ENCODE peak calls at places on chromosomes 5 and 9, in seven cellular contexts. Q is GM20000; G is transverse colon; F is activated CD8-positive, alpha-beta T cell treated with anti-CD3 and anti-CD28 coated beads for 36 hours; V is mesothelial cell of epicardium; W is cardiac muscle cell; M is RWPE1. N is an unnamed sample.

GRCh38 chr5:66306105-66306843 is 162.2 kb downstream of the SREK1 start:
- DNase-seq in V (peak; percentile 54), Q (peak; percentile 68), W (peak; percentile 82), F (peak; percentile 43), G (peak; percentile 34), M (peak; percentile 86), N (peak; percentile 69)

GRCh38 chr9:88741335-88741734 is 206.4 kb downstream of the NXNL2 start:
- DNase-seq in W (no peak), Q (peak; percentile 14), M (peak; percentile 38), V (no peak), G (no peak), F (peak; percentile 27), N (no peak)

GRCh38 chr5:65262094-65262493 is 219.6 kb downstream of the ADAMTS6 start:
- DNase-seq in M (no peak), W (peak; percentile 57), F (peak; percentile 3), V (peak; percentile 40), G (no peak), Q (no peak), N (no peak)

GRCh38 chr5:151663617-151664322 is 22.9 kb downstream of the SPARC start:
- DNase-seq in Q (no peak), F (no peak), V (no peak), W (no peak), M (no peak), G (no peak), N (no peak)

GRCh38 chr5:178329331-178329730 is 96.7 kb upstream of the PHYKPL start:
- DNase-seq in G (no peak), Q (no peak), M (no peak), V (no peak), W (no peak), F (no peak), N (no peak)

GRCh38 chr9:88737031-88737430 is 202.1 kb downstream of the NXNL2 start:
- DNase-seq in Q (no peak), F (no peak), M (no peak), W (no peak), V (no peak), G (no peak), N (no peak)

GRCh38 chr5:170738840-170739239 is 44.7 kb upstream of the GABRP start:
- DNase-seq in F (no peak), Q (no peak), W (no peak), G (no peak), V (peak; percentile 17), M (no peak), N (no peak)

GRCh38 chr9:104808030-104808614 is 44.2 kb downstream of the NIPSNAP3B start:
- DNase-seq in M (peak; percentile 25), G (no peak), V (no peak), F (peak; percentile 6), W (peak; percentile 56), Q (no peak), N (no peak)

GRCh38 chr5:124220418-124220817 is 526.0 kb downstream of the ZNF608 start:
- DNase-seq in G (no peak), M (no peak), F (no peak), W (no peak), Q (no peak), V (no peak), N (no peak)
- TF ChIP-seq CTCF in G (no peak), M (no peak), F (no peak), W (no peak), Q (no peak), V (no peak), N (no peak)

DNA sequence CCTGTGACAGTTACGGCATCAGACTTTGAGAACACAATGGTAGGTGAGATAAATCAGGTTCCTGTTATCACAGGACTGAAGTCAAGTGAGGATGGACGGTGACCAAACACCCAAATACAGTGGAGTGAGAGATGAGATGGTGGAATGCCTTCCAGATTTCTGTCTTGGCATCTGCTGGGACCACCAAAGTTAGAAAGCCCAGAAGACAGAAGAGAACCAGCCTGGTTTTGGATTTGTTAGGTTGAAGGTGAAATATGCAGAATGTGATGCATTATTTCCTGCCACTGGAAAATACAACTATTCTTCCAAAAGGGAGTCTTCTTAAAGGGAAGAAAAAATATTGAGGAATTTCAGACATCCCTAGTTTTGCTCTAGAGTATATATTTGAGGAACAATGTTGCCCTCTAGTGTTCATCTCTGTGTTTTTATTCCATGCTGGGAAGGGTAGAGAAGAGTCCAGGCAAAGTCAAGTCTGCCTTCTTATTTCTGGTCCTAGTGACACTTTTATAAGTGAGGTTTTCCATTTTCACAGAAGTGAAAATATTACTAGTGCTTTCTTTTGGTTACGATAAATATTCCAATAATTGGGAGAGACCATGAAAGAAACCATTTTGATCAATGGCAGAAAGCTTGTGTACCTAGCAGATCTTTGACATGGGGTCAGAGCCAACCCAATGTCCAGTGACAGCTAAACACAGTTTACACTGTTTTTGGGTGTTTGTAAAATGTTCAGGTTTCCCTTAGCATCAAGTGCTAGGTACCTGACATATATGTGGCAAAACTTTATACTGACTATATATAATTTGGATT is 142.3 kb upstream of the ANKH start:
- DNase-seq in V (no peak), F (no peak), Q (peak; percentile 28), G (no peak), W (peak; percentile 85), M (peak; percentile 58), N (peak; percentile 34)
- TF ChIP-seq CTCF in V (peak; percentile 69), F (peak; percentile 90), Q (no peak), G (peak; percentile 76), W (peak; percentile 62), M (peak; percentile 85), N (peak; percentile 68)

GRCh38 chr5:108259306-108259705 is 122.6 kb downstream of the FBXL17 start:
- DNase-seq in G (no peak), Q (no peak), W (peak; percentile 38), V (no peak), F (no peak), M (no peak), N (no peak)

GRCh38 chr5:108258001-108258400 is 123.9 kb downstream of the FBXL17 start:
- DNase-seq in M (no peak), F (no peak), Q (no peak), G (no peak), V (no peak), W (peak; percentile 8), N (no peak)

GRCh38 chr5:108260105-108260857 is 121.6 kb downstream of the FBXL17 start:
- DNase-seq in M (peak; percentile 81), Q (peak; percentile 52), G (peak; percentile 79), V (peak; percentile 76), F (peak; percentile 79), W (peak; percentile 89), N (peak; percentile 52)

GRCh38 chr5:108263338-108263737 is 118.6 kb downstream of the FBXL17 start:
- DNase-seq in M (no peak), W (no peak), Q (no peak), F (no peak), G (no peak), V (no peak), N (no peak)

DNA sequence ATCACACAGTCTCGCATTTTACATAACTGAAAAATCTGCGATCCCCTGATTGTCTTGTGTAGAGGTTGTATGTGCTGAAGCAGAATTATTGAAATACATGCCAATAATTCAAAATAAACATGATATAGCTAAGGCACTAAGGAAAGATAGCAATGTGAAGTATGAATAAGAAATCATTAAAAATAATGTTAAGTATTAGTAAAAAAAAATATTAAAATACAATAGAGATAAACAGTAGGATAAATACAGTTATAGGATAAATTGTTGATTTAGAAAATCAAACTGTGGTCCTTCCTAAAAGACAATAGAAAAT is 121.1 kb downstream of the FBXL17 start:
- DNase-seq in G (no peak), V (no peak), F (no peak), M (no peak), W (no peak), Q (no peak), N (no peak)
- TF ChIP-seq CTCF in G (no peak), V (peak; percentile 17), F (peak; percentile 27), M (peak; percentile 72), W (no peak), Q (no peak), N (no peak)

DNA sequence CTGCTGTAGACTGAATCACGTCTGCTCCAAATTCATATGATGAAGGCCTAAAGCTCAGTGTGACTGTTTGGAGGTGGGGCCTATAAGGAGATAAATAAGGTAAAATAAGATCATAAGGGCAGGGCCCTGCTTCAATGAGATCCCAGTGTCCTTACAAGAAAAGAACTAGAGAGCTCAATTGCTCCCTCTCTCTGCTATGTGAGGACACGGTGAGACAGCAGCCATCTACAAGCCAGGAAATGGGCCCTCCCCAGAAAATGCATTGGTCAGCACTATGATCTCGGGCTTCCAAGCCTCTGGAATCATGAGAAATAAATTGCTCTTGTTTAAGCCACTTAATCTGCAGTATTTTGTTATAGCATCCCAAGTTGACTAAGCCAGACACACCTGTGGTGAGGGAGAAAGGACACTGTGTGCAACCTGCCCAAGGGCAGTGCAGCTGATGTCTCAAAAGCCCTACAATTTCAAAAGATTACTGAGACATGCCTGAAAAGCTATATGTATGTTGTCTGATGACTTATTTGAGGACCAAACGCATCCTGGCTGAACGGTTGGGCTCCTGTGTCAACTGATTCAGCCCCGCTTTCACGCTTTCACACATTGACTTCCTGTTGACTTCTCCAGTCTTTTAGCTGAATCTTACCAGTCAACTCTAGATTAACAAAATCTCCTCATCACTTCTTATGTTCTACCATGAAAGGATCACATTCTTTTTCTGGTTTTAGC is 13.2 kb downstream of the GZMK start:
- DNase-seq in W (no peak), V (no peak), F (peak; percentile 89), M (no peak), Q (peak; percentile 8), G (peak; percentile 20), N (peak; percentile 24)
- TF ChIP-seq CTCF in W (peak; percentile 6), V (no peak), F (no peak), M (no peak), Q (no peak), G (no peak), N (no peak)

DNA sequence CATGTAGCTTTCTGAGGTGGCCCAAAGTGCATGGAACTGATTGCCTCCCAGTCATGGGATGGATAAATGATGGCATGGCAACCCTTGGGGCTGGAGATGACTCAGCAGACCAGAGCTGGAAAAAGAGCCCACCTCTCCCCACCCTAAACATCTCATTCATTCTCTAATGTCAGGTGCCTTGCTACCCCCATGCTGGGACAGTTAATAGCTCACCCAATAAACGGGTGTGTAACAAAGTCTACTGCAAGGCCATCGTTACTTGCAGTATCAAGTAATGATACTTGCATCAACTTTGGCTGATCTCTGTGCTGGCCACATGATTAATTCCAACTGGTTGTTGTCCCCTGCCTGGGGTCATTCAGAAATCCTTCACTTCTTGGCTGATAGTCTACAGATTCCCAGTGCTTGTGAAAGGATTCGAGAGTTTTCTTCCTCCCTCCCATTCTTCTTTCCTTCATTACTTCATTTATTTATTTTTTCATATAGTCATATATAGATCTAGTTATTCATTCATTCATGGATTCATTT is 122.8 kb upstream of the TRIM32 start:
- DNase-seq in W (no peak), F (no peak), G (no peak), V (no peak), Q (no peak), M (no peak), N (no peak)
- TF ChIP-seq CTCF in W (no peak), F (no peak), G (no peak), V (no peak), Q (no peak), M (no peak), N (no peak)

GRCh38 chr5:138275379-138275782 is 960 bp upstream of the GFRA3 start:
- DNase-seq in W (no peak), F (no peak), M (no peak), G (no peak), Q (no peak), V (no peak), N (no peak)
- TF ChIP-seq CTCF in W (no peak), F (no peak), M (no peak), G (no peak), Q (no peak), V (no peak), N (no peak)

N was measured in GM13977.